ENCODE peak calls at places on chromosomes 1 and 21, in ten cellular contexts. One of them, this sample, is unnamed.

GRCh38 chr1:241714321-241715218 is 62.5 kb downstream of the WDR64 start:
- DNase-seq in endodermal cell: no peak
- DNase-seq in fibroblast of gingiva: no peak
- DNase-seq in M059J: no peak
- DNase-seq in stimulated activated naive CD8-positive, alpha-beta T cell treated with anti-CD3 and anti-CD28 coated beads, Interleukin-15, Interleukin-2, amounts not matched to agents 100 U/mL and 50 U/mL, for 24 hours: no peak
- DNase-seq in kidney tubule cell: no peak
- DNase-seq in HCEC 1CT: no peak
- DNase-seq in stromal cell of bone marrow: no peak
- DNase-seq in effector memory CD8-positive, alpha-beta T cell: no peak
- DNase-seq in naive thymus-derived CD8-positive, alpha-beta T cell: no peak
- DNase-seq in this sample: no peak

GRCh38 chr1:56068210-56068609 is 511.2 kb downstream of the PLPP3 start:
- DNase-seq in stromal cell of bone marrow: peak; percentile 70
- DNase-seq in kidney tubule cell: no peak
- DNase-seq in fibroblast of gingiva: no peak
- DNase-seq in M059J: peak; percentile 72
- DNase-seq in endodermal cell: no peak
- DNase-seq in HCEC 1CT: no peak
- DNase-seq in stimulated activated naive CD8-positive, alpha-beta T cell treated with anti-CD3 and anti-CD28 coated beads, Interleukin-15, Interleukin-2, amounts not matched to agents 100 U/mL and 50 U/mL, for 24 hours: no peak
- DNase-seq in effector memory CD8-positive, alpha-beta T cell: no peak
- DNase-seq in naive thymus-derived CD8-positive, alpha-beta T cell: no peak
- DNase-seq in this sample: peak; percentile 27

GRCh38 chr1:180269848-180270766 is 40.0 kb downstream of the LHX4 start:
- DNase-seq in kidney tubule cell: peak; percentile 34
- DNase-seq in effector memory CD8-positive, alpha-beta T cell: no peak
- DNase-seq in stromal cell of bone marrow: no peak
- DNase-seq in endodermal cell: peak; percentile 80
- DNase-seq in M059J: no peak
- DNase-seq in naive thymus-derived CD8-positive, alpha-beta T cell: no peak
- DNase-seq in fibroblast of gingiva: no peak
- DNase-seq in HCEC 1CT: no peak
- DNase-seq in stimulated activated naive CD8-positive, alpha-beta T cell treated with anti-CD3 and anti-CD28 coated beads, Interleukin-15, Interleukin-2, amounts not matched to agents 100 U/mL and 50 U/mL, for 24 hours: no peak
- DNase-seq in this sample: peak; percentile 25

GRCh38 chr1:218069180-218069579 is 215.9 kb upstream of the RRP15 start:
- DNase-seq in fibroblast of gingiva: no peak
- DNase-seq in stimulated activated naive CD8-positive, alpha-beta T cell treated with anti-CD3 and anti-CD28 coated beads, Interleukin-15, Interleukin-2, amounts not matched to agents 100 U/mL and 50 U/mL, for 24 hours: no peak
- DNase-seq in stromal cell of bone marrow: no peak
- DNase-seq in effector memory CD8-positive, alpha-beta T cell: no peak
- DNase-seq in M059J: no peak
- DNase-seq in HCEC 1CT: no peak
- DNase-seq in kidney tubule cell: no peak
- DNase-seq in endodermal cell: no peak
- DNase-seq in naive thymus-derived CD8-positive, alpha-beta T cell: no peak
- DNase-seq in this sample: no peak

GRCh38 chr1:24070821-24071393 is 41.0 kb downstream of the MYOM3 start:
- DNase-seq in endodermal cell: peak; percentile 96
- DNase-seq in fibroblast of gingiva: peak; percentile 59
- DNase-seq in stromal cell of bone marrow: peak; percentile 50
- DNase-seq in HCEC 1CT: peak; percentile 63
- DNase-seq in kidney tubule cell: peak; percentile 79
- DNase-seq in M059J: peak; percentile 78
- DNase-seq in stimulated activated naive CD8-positive, alpha-beta T cell treated with anti-CD3 and anti-CD28 coated beads, Interleukin-15, Interleukin-2, amounts not matched to agents 100 U/mL and 50 U/mL, for 24 hours: peak; percentile 82
- DNase-seq in naive thymus-derived CD8-positive, alpha-beta T cell: peak; percentile 66
- DNase-seq in effector memory CD8-positive, alpha-beta T cell: peak; percentile 77
- DNase-seq in this sample: peak; percentile 64

GRCh38 chr1:233019921-233020320 is 69.5 kb downstream of the NTPCR start:
- DNase-seq in endodermal cell: no peak
- DNase-seq in naive thymus-derived CD8-positive, alpha-beta T cell: no peak
- DNase-seq in stimulated activated naive CD8-positive, alpha-beta T cell treated with anti-CD3 and anti-CD28 coated beads, Interleukin-15, Interleukin-2, amounts not matched to agents 100 U/mL and 50 U/mL, for 24 hours: no peak
- DNase-seq in stromal cell of bone marrow: no peak
- DNase-seq in effector memory CD8-positive, alpha-beta T cell: no peak
- DNase-seq in kidney tubule cell: no peak
- DNase-seq in fibroblast of gingiva: peak; percentile 56
- DNase-seq in M059J: no peak
- DNase-seq in HCEC 1CT: no peak
- DNase-seq in this sample: no peak

GRCh38 chr1:9852410-9853301 is 28.9 kb upstream of the CLSTN1 start:
- DNase-seq in fibroblast of gingiva: peak; percentile 54
- DNase-seq in effector memory CD8-positive, alpha-beta T cell: no peak
- DNase-seq in stimulated activated naive CD8-positive, alpha-beta T cell treated with anti-CD3 and anti-CD28 coated beads, Interleukin-15, Interleukin-2, amounts not matched to agents 100 U/mL and 50 U/mL, for 24 hours: no peak
- DNase-seq in M059J: peak; percentile 58
- DNase-seq in HCEC 1CT: peak; percentile 15
- DNase-seq in stromal cell of bone marrow: peak; percentile 25
- DNase-seq in kidney tubule cell: no peak
- DNase-seq in endodermal cell: peak; percentile 47
- DNase-seq in naive thymus-derived CD8-positive, alpha-beta T cell: no peak
- DNase-seq in this sample: no peak

GRCh38 chr1:89360716-89361115 is 3.1 kb upstream of the GBP6 start:
- DNase-seq in HCEC 1CT: no peak
- DNase-seq in stromal cell of bone marrow: no peak
- DNase-seq in endodermal cell: no peak
- DNase-seq in naive thymus-derived CD8-positive, alpha-beta T cell: no peak
- DNase-seq in fibroblast of gingiva: no peak
- DNase-seq in M059J: no peak
- DNase-seq in effector memory CD8-positive, alpha-beta T cell: no peak
- DNase-seq in kidney tubule cell: no peak
- DNase-seq in stimulated activated naive CD8-positive, alpha-beta T cell treated with anti-CD3 and anti-CD28 coated beads, Interleukin-15, Interleukin-2, amounts not matched to agents 100 U/mL and 50 U/mL, for 24 hours: no peak
- DNase-seq in this sample: no peak

GRCh38 chr21:46092026-46092764 is 5.7 kb upstream of the COL6A2 start:
- DNase-seq in stimulated activated naive CD8-positive, alpha-beta T cell treated with anti-CD3 and anti-CD28 coated beads, Interleukin-15, Interleukin-2, amounts not matched to agents 100 U/mL and 50 U/mL, for 24 hours: no peak
- DNase-seq in naive thymus-derived CD8-positive, alpha-beta T cell: no peak
- DNase-seq in kidney tubule cell: no peak
- DNase-seq in endodermal cell: no peak
- DNase-seq in stromal cell of bone marrow: peak; percentile 100
- DNase-seq in M059J: peak; percentile 90
- DNase-seq in HCEC 1CT: peak; percentile 97
- DNase-seq in effector memory CD8-positive, alpha-beta T cell: no peak
- DNase-seq in fibroblast of gingiva: peak; percentile 98
- DNase-seq in this sample: no peak

GRCh38 chr1:152167835-152168534 is 9.0 kb upstream of the RPTN start:
- DNase-seq in endodermal cell: no peak
- DNase-seq in kidney tubule cell: peak; percentile 97
- DNase-seq in fibroblast of gingiva: peak; percentile 59
- DNase-seq in stromal cell of bone marrow: peak; percentile 38
- DNase-seq in stimulated activated naive CD8-positive, alpha-beta T cell treated with anti-CD3 and anti-CD28 coated beads, Interleukin-15, Interleukin-2, amounts not matched to agents 100 U/mL and 50 U/mL, for 24 hours: no peak
- DNase-seq in naive thymus-derived CD8-positive, alpha-beta T cell: no peak
- DNase-seq in M059J: peak; percentile 96
- DNase-seq in effector memory CD8-positive, alpha-beta T cell: no peak
- DNase-seq in HCEC 1CT: peak; percentile 75
- DNase-seq in this sample: peak; percentile 98

GRCh38 chr1:212671342-212672031 is 28.2 kb downstream of the BATF3 start:
- DNase-seq in naive thymus-derived CD8-positive, alpha-beta T cell: no peak
- DNase-seq in stimulated activated naive CD8-positive, alpha-beta T cell treated with anti-CD3 and anti-CD28 coated beads, Interleukin-15, Interleukin-2, amounts not matched to agents 100 U/mL and 50 U/mL, for 24 hours: no peak
- DNase-seq in M059J: peak; percentile 94
- DNase-seq in stromal cell of bone marrow: no peak
- DNase-seq in fibroblast of gingiva: peak; percentile 32
- DNase-seq in effector memory CD8-positive, alpha-beta T cell: no peak
- DNase-seq in kidney tubule cell: peak; percentile 90
- DNase-seq in endodermal cell: peak; percentile 84
- DNase-seq in HCEC 1CT: peak; percentile 15
- DNase-seq in this sample: peak; percentile 93

GRCh38 chr1:220485131-220485530 is 42.8 kb upstream of the MARK1 start:
- DNase-seq in stromal cell of bone marrow: no peak
- DNase-seq in effector memory CD8-positive, alpha-beta T cell: no peak
- DNase-seq in stimulated activated naive CD8-positive, alpha-beta T cell treated with anti-CD3 and anti-CD28 coated beads, Interleukin-15, Interleukin-2, amounts not matched to agents 100 U/mL and 50 U/mL, for 24 hours: no peak
- DNase-seq in kidney tubule cell: peak; percentile 18
- DNase-seq in fibroblast of gingiva: no peak
- DNase-seq in M059J: no peak
- DNase-seq in HCEC 1CT: no peak
- DNase-seq in endodermal cell: peak; percentile 54
- DNase-seq in naive thymus-derived CD8-positive, alpha-beta T cell: no peak
- DNase-seq in this sample: no peak

GRCh38 chr1:27592191-27592590 is 11.8 kb downstream of the AHDC1 start:
- DNase-seq in endodermal cell: no peak
- DNase-seq in kidney tubule cell: no peak
- DNase-seq in M059J: no peak
- DNase-seq in stimulated activated naive CD8-positive, alpha-beta T cell treated with anti-CD3 and anti-CD28 coated beads, Interleukin-15, Interleukin-2, amounts not matched to agents 100 U/mL and 50 U/mL, for 24 hours: no peak
- DNase-seq in HCEC 1CT: no peak
- DNase-seq in effector memory CD8-positive, alpha-beta T cell: no peak
- DNase-seq in fibroblast of gingiva: no peak
- DNase-seq in naive thymus-derived CD8-positive, alpha-beta T cell: no peak
- DNase-seq in stromal cell of bone marrow: no peak
- DNase-seq in this sample: no peak

GRCh38 chr1:5891736-5892135 is 100.5 kb downstream of the NPHP4 start:
- DNase-seq in kidney tubule cell: no peak
- DNase-seq in naive thymus-derived CD8-positive, alpha-beta T cell: no peak
- DNase-seq in endodermal cell: no peak
- DNase-seq in stromal cell of bone marrow: peak; percentile 14
- DNase-seq in effector memory CD8-positive, alpha-beta T cell: no peak
- DNase-seq in stimulated activated naive CD8-positive, alpha-beta T cell treated with anti-CD3 and anti-CD28 coated beads, Interleukin-15, Interleukin-2, amounts not matched to agents 100 U/mL and 50 U/mL, for 24 hours: no peak
- DNase-seq in M059J: peak; percentile 72
- DNase-seq in fibroblast of gingiva: peak; percentile 47
- DNase-seq in HCEC 1CT: peak; percentile 37
- DNase-seq in this sample: no peak

GRCh38 chr1:43423672-43424550 is 29.8 kb downstream of the HYI start:
- DNase-seq in naive thymus-derived CD8-positive, alpha-beta T cell: no peak
- DNase-seq in endodermal cell: no peak
- DNase-seq in stromal cell of bone marrow: no peak
- DNase-seq in HCEC 1CT: no peak
- DNase-seq in M059J: no peak
- DNase-seq in fibroblast of gingiva: no peak
- DNase-seq in kidney tubule cell: peak; percentile 37
- DNase-seq in stimulated activated naive CD8-positive, alpha-beta T cell treated with anti-CD3 and anti-CD28 coated beads, Interleukin-15, Interleukin-2, amounts not matched to agents 100 U/mL and 50 U/mL, for 24 hours: peak; percentile 7
- DNase-seq in effector memory CD8-positive, alpha-beta T cell: no peak
- DNase-seq in this sample: peak; percentile 22

GRCh38 chr1:206048582-206048981 is 4.4 kb upstream of the RHEX start:
- DNase-seq in M059J: no peak
- DNase-seq in kidney tubule cell: peak; percentile 90
- DNase-seq in stimulated activated naive CD8-positive, alpha-beta T cell treated with anti-CD3 and anti-CD28 coated beads, Interleukin-15, Interleukin-2, amounts not matched to agents 100 U/mL and 50 U/mL, for 24 hours: no peak
- DNase-seq in naive thymus-derived CD8-positive, alpha-beta T cell: no peak
- DNase-seq in HCEC 1CT: no peak
- DNase-seq in fibroblast of gingiva: no peak
- DNase-seq in endodermal cell: no peak
- DNase-seq in stromal cell of bone marrow: no peak
- DNase-seq in effector memory CD8-positive, alpha-beta T cell: no peak
- DNase-seq in this sample: peak; percentile 85